ENCODE peak calls at places on chromosome 1, in nine cellular contexts. R, C, W, F, B, X, K, P and H are unnamed samples.
A peak's percentile ranks its signal among the peaks of the same experiment; 100 is the strongest.

GRCh38 chr1:215992620-215993019 is 425.5 kb downstream of the KCTD3 start:
- DNase-seq in R (peak; percentile 5), X (no peak), C (peak; percentile 30), F (peak; percentile 5), P (no peak), B (peak; percentile 56), W (peak; percentile 72), K (no peak), H (no peak)

GRCh38 chr1:39689635-39690034 is 1.6 kb downstream of the HPCAL4 start:
- DNase-seq in P (no peak), R (no peak), C (no peak), W (no peak), X (no peak), K (no peak), B (no peak), F (no peak), H (no peak)

GRCh38 chr1:219533280-219533679 is 79.6 kb downstream of the ZC3H11B start:
- DNase-seq in B (peak; percentile 30), W (peak; percentile 33), R (no peak), P (no peak), K (no peak), F (peak; percentile 59), X (no peak), C (no peak), H (no peak)

GRCh38 chr1:2195785-2196184 is 1.2 kb upstream of the FAAP20 start:
- DNase-seq in F (no peak), C (no peak), B (no peak), X (no peak), K (no peak), W (no peak), R (no peak), P (no peak), H (no peak)

GRCh38 chr1:115088871-115089442 is 346 bp downstream of the TSPAN2 start:
- DNase-seq in B (no peak), R (no peak), X (no peak), P (no peak), W (no peak), K (no peak), C (no peak), F (no peak), H (no peak)

GRCh38 chr1:31746687-31747086 is 17.5 kb downstream of the ADGRB2 start:
- DNase-seq in F (no peak), W (no peak), P (no peak), X (no peak), R (no peak), B (no peak), K (no peak), C (no peak), H (no peak)

GRCh38 chr1:98992844-98993243 is 11.8 kb downstream of the PLPPR5 start:
- DNase-seq in F (no peak), B (no peak), C (no peak), K (no peak), X (no peak), W (no peak), P (no peak), R (no peak), H (no peak)

GRCh38 chr1:92803140-92803887 is 18.4 kb upstream of the EVI5 start:
- DNase-seq in C (no peak), K (no peak), F (no peak), W (no peak), R (no peak), B (no peak), X (no peak), P (no peak), H (no peak)

GRCh38 chr1:201655243-201655642 is 116.3 kb downstream of the NAV1 start:
- DNase-seq in F (peak; percentile 85), P (no peak), R (no peak), C (no peak), W (peak; percentile 96), K (peak; percentile 48), B (peak; percentile 91), X (no peak), H (no peak)

GRCh38 chr1:240582953-240583352 is 29.0 kb downstream of the GREM2 start:
- DNase-seq in P (no peak), K (no peak), B (peak; percentile 31), C (no peak), F (no peak), X (no peak), W (peak; percentile 40), R (no peak), H (no peak)

GRCh38 chr1:45488978-45489377 is 2.0 kb downstream of the TESK2 start:
- DNase-seq in X (no peak), K (no peak), R (no peak), P (no peak), W (no peak), C (no peak), B (no peak), F (no peak), H (no peak)

GRCh38 chr1:56569661-56570060 is 9.7 kb downstream of the PLPP3 start:
- DNase-seq in B (peak; percentile 11), X (no peak), K (no peak), W (no peak), R (no peak), C (no peak), F (no peak), P (no peak), H (no peak)